ENCODE peak calls at places on chromosomes 5 and 9, in five cellular contexts. One of them, this sample, is unnamed.

GRCh38 chr5:39650234-39650816 is 225.5 kb upstream of the DAB2 start:
- DNase-seq in fibroblast of mammary gland: peak
- DNase-seq in M059J: peak
- DNase-seq in iPS DF 19.7: no peak
- DNase-seq in epithelial cell of esophagus: no peak
- DNase-seq in this sample: peak

GRCh38 chr5:16066320-16066719 is 113.3 kb downstream of the MARCHF11 start:
- DNase-seq in M059J: no peak
- DNase-seq in epithelial cell of esophagus: no peak
- DNase-seq in fibroblast of mammary gland: no peak
- DNase-seq in iPS DF 19.7: no peak
- DNase-seq in this sample: no peak

GRCh38 chr5:94367900-94368299 is 250.5 kb downstream of the KIAA0825 start:
- DNase-seq in M059J: no peak
- DNase-seq in fibroblast of mammary gland: no peak
- DNase-seq in epithelial cell of esophagus: peak
- DNase-seq in iPS DF 19.7: no peak
- DNase-seq in this sample: peak

GRCh38 chr9:18335825-18336224 is 138.1 kb upstream of the ADAMTSL1 start:
- DNase-seq in M059J: no peak
- DNase-seq in fibroblast of mammary gland: no peak
- DNase-seq in iPS DF 19.7: no peak
- DNase-seq in epithelial cell of esophagus: no peak
- DNase-seq in this sample: no peak

GRCh38 chr5:112636751-112637150 is 100.9 kb upstream of the APC start:
- DNase-seq in fibroblast of mammary gland: no peak
- DNase-seq in M059J: no peak
- DNase-seq in epithelial cell of esophagus: no peak
- DNase-seq in iPS DF 19.7: no peak
- DNase-seq in this sample: no peak

GRCh38 chr9:114207034-114207815 is 51.9 kb downstream of the COL27A1 start:
- DNase-seq in M059J: peak
- DNase-seq in iPS DF 19.7: no peak
- DNase-seq in epithelial cell of esophagus: peak
- DNase-seq in fibroblast of mammary gland: peak
- DNase-seq in this sample: peak

GRCh38 chr9:90098456-90098855 is 493.6 kb downstream of the GADD45G start:
- DNase-seq in iPS DF 19.7: no peak
- DNase-seq in fibroblast of mammary gland: no peak
- DNase-seq in M059J: no peak
- DNase-seq in epithelial cell of esophagus: no peak
- DNase-seq in this sample: no peak

GRCh38 chr5:67003906-67004729 is 192.5 kb downstream of the CD180 start:
- DNase-seq in iPS DF 19.7: peak
- DNase-seq in M059J: peak
- DNase-seq in fibroblast of mammary gland: peak
- DNase-seq in epithelial cell of esophagus: peak
- DNase-seq in this sample: peak

GRCh38 chr5:58842851-58843250 is 260.0 kb downstream of the RAB3C start:
- DNase-seq in epithelial cell of esophagus: peak
- DNase-seq in iPS DF 19.7: no peak
- DNase-seq in M059J: no peak
- DNase-seq in fibroblast of mammary gland: peak
- DNase-seq in this sample: peak

GRCh38 chr9:70478963-70479641 is 64.6 kb upstream of the KLF9 start:
- DNase-seq in epithelial cell of esophagus: peak
- DNase-seq in fibroblast of mammary gland: peak
- DNase-seq in iPS DF 19.7: no peak
- DNase-seq in M059J: peak
- DNase-seq in this sample: no peak

GRCh38 chr5:171155621-171156020 is 153.4 kb upstream of the TLX3 start:
- DNase-seq in M059J: no peak
- DNase-seq in epithelial cell of esophagus: peak
- DNase-seq in iPS DF 19.7: no peak
- DNase-seq in fibroblast of mammary gland: peak
- DNase-seq in this sample: peak

GRCh38 chr5:29197636-29198035 is 1995.8 kb upstream of the CDH6 start:
- DNase-seq in iPS DF 19.7: no peak
- DNase-seq in epithelial cell of esophagus: peak
- DNase-seq in M059J: peak
- DNase-seq in fibroblast of mammary gland: no peak
- DNase-seq in this sample: peak

GRCh38 chr5:132099073-132099748 is 25.6 kb downstream of the CSF2 start:
- DNase-seq in iPS DF 19.7: no peak
- DNase-seq in M059J: no peak
- DNase-seq in epithelial cell of esophagus: no peak
- DNase-seq in fibroblast of mammary gland: no peak
- DNase-seq in this sample: no peak

GRCh38 chr9:69980041-69980440 is 63.6 kb upstream of the MAMDC2 start:
- DNase-seq in epithelial cell of esophagus: no peak
- DNase-seq in iPS DF 19.7: no peak
- DNase-seq in fibroblast of mammary gland: peak
- DNase-seq in M059J: no peak
- DNase-seq in this sample: no peak